ENCODE peak calls at places on chromosomes 1 and 21, in eight cellular contexts. D is SK-N-SH, X is MM.1S, F is OCI-LY7, H is neural progenitor cell, J is GM23338, B is GM23248, E is HCT116. K is an unnamed sample.
A peak's percentile ranks its signal among the peaks of the same experiment; 100 is the strongest.

GRCh38 chr1:22789356-22789994 is 78.8 kb downstream of the EPHB2 start:
- DNase-seq in D (no peak), X (no peak), F (no peak), H (no peak), J (no peak), B (peak; percentile 35), E (no peak), K (no peak)

GRCh38 chr1:19179597-19180271 is 30.3 kb downstream of the UBR4 start:
- DNase-seq in D (peak; percentile 30), X (no peak), F (peak; percentile 19), H (peak; percentile 20), J (peak; percentile 55), B (peak; percentile 55), E (peak; percentile 3), K (peak; percentile 63)

GRCh38 chr1:1162597-1163537 is 10.8 kb upstream of the TTLL10 start:
- DNase-seq in D (no peak), X (no peak), F (no peak), H (no peak), J (peak; percentile 72), B (no peak), E (peak; percentile 83), K (peak; percentile 93)

GRCh38 chr1:55746710-55747109 is 531.5 kb upstream of the USP24 start:
- DNase-seq in D (no peak), X (no peak), F (no peak), H (no peak), J (no peak), B (no peak), E (no peak), K (no peak)

GRCh38 chr1:159598196-159598595 is 10.6 kb downstream of the APCS start:
- DNase-seq in D (no peak), X (no peak), F (no peak), H (no peak), J (peak; percentile 51), B (peak; percentile 80), E (no peak), K (no peak)

GRCh38 chr1:153832293-153832692 is 57.1 kb downstream of the SLC27A3 start:
- DNase-seq in D (no peak), X (no peak), F (no peak), H (no peak), J (no peak), B (no peak), E (no peak), K (no peak)

GRCh38 chr1:69791311-69791710 is 223.6 kb downstream of the LRRC7 start:
- DNase-seq in D (no peak), X (no peak), F (no peak), H (no peak), J (no peak), B (peak; percentile 32), E (no peak), K (no peak)

GRCh38 chr1:57164584-57164983 is 198.8 kb upstream of the C8B start:
- DNase-seq in D (no peak), X (no peak), F (no peak), H (no peak), J (no peak), B (peak; percentile 54), E (no peak), K (no peak)

GRCh38 chr1:59477867-59478266 is 181.0 kb downstream of the FGGY start:
- DNase-seq in D (no peak), X (no peak), F (no peak), H (no peak), J (no peak), B (no peak), E (no peak), K (no peak)

GRCh38 chr1:45304311-45305081 is 22.2 kb upstream of the HPDL start:
- DNase-seq in D (peak; percentile 20), X (no peak), F (peak; percentile 52), H (peak; percentile 38), J (no peak), B (peak; percentile 9), E (no peak), K (peak; percentile 15)

GRCh38 chr1:231869364-231869763 is 242.8 kb downstream of the DISC1 start:
- DNase-seq in D (no peak), X (peak; percentile 37), F (peak; percentile 4), H (no peak), J (no peak), B (no peak), E (no peak), K (no peak)

GRCh38 chr1:39789571-39790110 is 976 bp upstream of the BMP8B start:
- DNase-seq in D (no peak), X (peak; percentile 15), F (no peak), H (no peak), J (no peak), B (no peak), E (no peak), K (no peak)

GRCh38 chr1:215181518-215181917 is 99.0 kb downstream of the KCNK2 start:
- DNase-seq in D (no peak), X (no peak), F (no peak), H (peak; percentile 5), J (peak; percentile 30), B (no peak), E (no peak), K (no peak)

GRCh38 chr1:239922778-239923522 is 168.7 kb upstream of the FMN2 start:
- DNase-seq in D (no peak), X (no peak), F (no peak), H (no peak), J (no peak), B (no peak), E (no peak), K (no peak)

GRCh38 chr1:205669341-205670142 is 10.8 kb downstream of the SLC45A3 start:
- DNase-seq in D (peak; percentile 22), X (no peak), F (no peak), H (peak; percentile 36), J (no peak), B (peak; percentile 19), E (no peak), K (no peak)

GRCh38 chr1:172414331-172414730 is 6.2 kb upstream of the C1orf105 start:
- DNase-seq in D (no peak), X (no peak), F (no peak), H (no peak), J (no peak), B (peak; percentile 73), E (no peak), K (no peak)

GRCh38 chr1:90509225-90510048 is 207.7 kb downstream of the BARHL2 start:
- DNase-seq in D (no peak), X (no peak), F (no peak), H (no peak), J (no peak), B (no peak), E (no peak), K (no peak)

GRCh38 chr1:157145081-157145480 is 6.9 kb upstream of the ETV3 start:
- DNase-seq in D (no peak), X (no peak), F (no peak), H (no peak), J (no peak), B (peak; percentile 31), E (no peak), K (no peak)

GRCh38 chr1:45843474-45843905 is 40.1 kb downstream of the MAST2 start:
- DNase-seq in D (no peak), X (peak; percentile 48), F (peak; percentile 61), H (no peak), J (no peak), B (peak; percentile 56), E (no peak), K (no peak)

GRCh38 chr21:44800971-44801467 is 601 bp downstream of the UBE2G2 start:
- DNase-seq in D (peak; percentile 64), X (peak; percentile 84), F (peak; percentile 68), H (peak; percentile 60), J (peak; percentile 58), B (peak; percentile 61), E (peak; percentile 29), K (peak; percentile 37)

GRCh38 chr21:44802396-44803153 is 955 bp upstream of the UBE2G2 start:
- DNase-seq in D (peak; percentile 55), X (peak; percentile 54), F (peak; percentile 20), H (peak; percentile 72), J (peak; percentile 63), B (peak; percentile 52), E (no peak), K (peak; percentile 33)

GRCh38 chr21:44801468-44802395 is at the start of gene UBE2G2:
- DNase-seq in D (peak; percentile 98), X (peak; percentile 94), F (peak; percentile 86), H (peak; percentile 88), J (peak; percentile 83), B (peak; percentile 91), E (peak; percentile 27), K (peak; percentile 90)

GRCh38 chr21:44797775-44798174 is 3.8 kb downstream of the UBE2G2 start:
- DNase-seq in D (no peak), X (no peak), F (no peak), H (no peak), J (no peak), B (no peak), E (no peak), K (no peak)

GRCh38 chr21:44800103-44800502 is 1.5 kb downstream of the UBE2G2 start:
- DNase-seq in D (peak; percentile 64), X (no peak), F (peak; percentile 68), H (peak; percentile 52), J (peak; percentile 67), B (peak; percentile 82), E (no peak), K (peak; percentile 70)
- TF ChIP-seq EZH2phosphoT487 in D (no peak), X (no peak), F (no peak), H (no peak), J (no peak), B (no peak), E (no peak), K (no peak)

GRCh38 chr1:29577512-29577911 is 341.2 kb downstream of the PTPRU start:
- DNase-seq in D (peak; percentile 48), X (no peak), F (no peak), H (peak; percentile 62), J (peak; percentile 47), B (no peak), E (no peak), K (no peak)

GRCh38 chr1:29583727-29584126 is 347.4 kb downstream of the PTPRU start:
- DNase-seq in D (no peak), X (no peak), F (no peak), H (no peak), J (no peak), B (no peak), E (no peak), K (no peak)

GRCh38 chr1:29581256-29581655 is 344.9 kb downstream of the PTPRU start:
- DNase-seq in D (no peak), X (no peak), F (no peak), H (no peak), J (no peak), B (peak; percentile 28), E (no peak), K (no peak)

GRCh38 chr1:29576510-29576909 is 340.2 kb downstream of the PTPRU start:
- DNase-seq in D (no peak), X (no peak), F (no peak), H (no peak), J (no peak), B (no peak), E (no peak), K (no peak)

GRCh38 chr1:29579821-29580425 is 343.6 kb downstream of the PTPRU start:
- DNase-seq in D (no peak), X (no peak), F (no peak), H (no peak), J (no peak), B (peak; percentile 86), E (peak; percentile 21), K (no peak)
- TF ChIP-seq EZH2phosphoT487 in D (no peak), X (no peak), F (no peak), H (no peak), J (no peak), B (no peak), E (no peak), K (no peak)

GRCh38 chr1:210446479-210446878 is 117.8 kb downstream of the HHAT start:
- DNase-seq in D (no peak), X (no peak), F (no peak), H (peak; percentile 66), J (no peak), B (no peak), E (no peak), K (peak; percentile 49)
- TF ChIP-seq EZH2phosphoT487 in D (no peak), X (no peak), F (no peak), H (no peak), J (no peak), B (no peak), E (no peak), K (no peak)

GRCh38 chr1:41917835-41918449 is 780 bp downstream of the HIVEP3 start:
- DNase-seq in D (peak; percentile 73), X (peak; percentile 41), F (no peak), H (peak; percentile 86), J (peak; percentile 81), B (peak; percentile 75), E (no peak), K (peak; percentile 38)
- TF ChIP-seq EZH2phosphoT487 in D (no peak), X (no peak), F (no peak), H (no peak), J (no peak), B (no peak), E (no peak), K (no peak)

K was measured in hepatocyte.